ENCODE peak calls at places on chromosomes 4 and X, in seven cellular contexts. X is astrocyte of the spinal cord, K is A549, G is psoas muscle, N is cardiac muscle cell, M is lower lobe of right lung, I is tibial artery. F is an unnamed sample.

GRCh38 chrX:135086197-135086854 is 34.0 kb downstream of the ETDB start:
- DNase-seq in X (peak; percentile 56), K (peak; percentile 47), G (no peak), N (peak; percentile 69), M (no peak), I (no peak), F (peak; percentile 61)

GRCh38 chrX:116272328-116272727 is 101.8 kb downstream of the AGTR2 start:
- DNase-seq in X (peak; percentile 90), K (peak; percentile 12), G (no peak), N (peak; percentile 94), M (no peak), I (no peak), F (peak; percentile 42)

GRCh38 chr4:106056914-106057313 is 161.6 kb downstream of the NPNT start:
- DNase-seq in X (no peak), K (no peak), G (no peak), N (no peak), M (no peak), I (no peak), F (no peak)

GRCh38 chr4:176902710-176903323 is 110.1 kb upstream of the VEGFC start:
- DNase-seq in X (peak; percentile 91), K (no peak), G (no peak), N (peak; percentile 73), M (no peak), I (no peak), F (peak; percentile 14)

GRCh38 chrX:9738146-9738545 is 27.5 kb downstream of the GPR143 start:
- DNase-seq in X (no peak), K (no peak), G (no peak), N (no peak), M (no peak), I (no peak), F (no peak)

GRCh38 chr4:105666693-105667092 is 41.8 kb downstream of the INTS12 start:
- DNase-seq in X (peak; percentile 18), K (no peak), G (no peak), N (peak; percentile 71), M (no peak), I (no peak), F (peak; percentile 80)

GRCh38 chr4:106344324-106344970 is 24.1 kb downstream of the GIMD1 start:
- DNase-seq in X (peak; percentile 63), K (no peak), G (no peak), N (peak; percentile 60), M (no peak), I (no peak), F (peak; percentile 6)

GRCh38 chrX:40152173-40152705 is 54.5 kb upstream of the BCOR start:
- DNase-seq in X (no peak), K (no peak), G (peak; percentile 71), N (no peak), M (peak; percentile 59), I (peak; percentile 70), F (peak; percentile 65)

GRCh38 chr4:119894650-119895208 is 171.9 kb downstream of the MAD2L1 start:
- DNase-seq in X (no peak), K (no peak), G (no peak), N (no peak), M (no peak), I (no peak), F (no peak)

GRCh38 chr4:116702949-116703348 is 382.4 kb downstream of the TRAM1L1 start:
- DNase-seq in X (no peak), K (no peak), G (no peak), N (no peak), M (no peak), I (no peak), F (peak; percentile 41)

GRCh38 chrX:39725114-39725513 is 372.6 kb downstream of the BCOR start:
- DNase-seq in X (no peak), K (no peak), G (no peak), N (no peak), M (no peak), I (no peak), F (no peak)

GRCh38 chr4:17664755-17665154 is 50.3 kb downstream of the MED28 start:
- DNase-seq in X (no peak), K (no peak), G (no peak), N (no peak), M (no peak), I (no peak), F (no peak)

GRCh38 chrX:1462596-1463251 is 10.0 kb upstream of the ASMTL start:
- DNase-seq in X (peak; percentile 78), K (no peak), G (no peak), N (peak; percentile 90), M (peak; percentile 19), I (peak; percentile 39), F (no peak)

GRCh38 chr4:47510036-47510435 is 25.0 kb downstream of the ATP10D start:
- DNase-seq in X (no peak), K (no peak), G (no peak), N (no peak), M (no peak), I (no peak), F (no peak)

GRCh38 chr4:86496094-86497060 is 97.7 kb upstream of the PTPN13 start:
- DNase-seq in X (peak; percentile 49), K (peak; percentile 41), G (no peak), N (peak; percentile 71), M (no peak), I (no peak), F (peak; percentile 66)

GRCh38 chr4:100933628-100934027 is 413.7 kb downstream of the PPP3CA start:
- DNase-seq in X (peak; percentile 44), K (no peak), G (no peak), N (peak; percentile 82), M (no peak), I (no peak), F (no peak)

GRCh38 chr4:105624530-105624929 is 72.1 kb downstream of the ARHGEF38 start:
- DNase-seq in X (peak; percentile 81), K (no peak), G (peak; percentile 74), N (peak; percentile 78), M (no peak), I (no peak), F (no peak)

GRCh38 chr4:55512922-55513571 is 33.7 kb downstream of the CLOCK start:
- DNase-seq in X (no peak), K (no peak), G (no peak), N (no peak), M (no peak), I (no peak), F (no peak)

GRCh38 chr4:107213410-107213809 is 177.3 kb upstream of the DKK2 start:
- DNase-seq in X (no peak), K (no peak), G (no peak), N (no peak), M (no peak), I (no peak), F (no peak)

GRCh38 chr4:38723726-38724506 is 58.9 kb downstream of the TLR10 start:
- DNase-seq in X (no peak), K (no peak), G (no peak), N (peak; percentile 52), M (no peak), I (no peak), F (no peak)

GRCh38 chr4:103424853-103425252 is 226.7 kb upstream of the CENPE start:
- DNase-seq in X (no peak), K (peak; percentile 3), G (no peak), N (peak; percentile 1), M (no peak), I (no peak), F (no peak)

GRCh38 chrX:1592128-1592862 is 891 bp downstream of the AKAP17A start:
- DNase-seq in X (no peak), K (no peak), G (no peak), N (peak; percentile 10), M (no peak), I (no peak), F (no peak)

GRCh38 chr4:157992038-157992706 is 180.7 kb downstream of the GASK1B start:
- DNase-seq in X (peak; percentile 82), K (peak; percentile 13), G (no peak), N (peak; percentile 92), M (no peak), I (no peak), F (peak; percentile 82)

GRCh38 chr4:48331577-48332340 is 9.6 kb upstream of the SLAIN2 start:
- DNase-seq in X (peak; percentile 28), K (no peak), G (no peak), N (peak; percentile 93), M (no peak), I (no peak), F (no peak)

GRCh38 chrX:45622538-45622937 is 421.9 kb upstream of the DIPK2B start:
- DNase-seq in X (peak; percentile 58), K (no peak), G (no peak), N (no peak), M (no peak), I (no peak), F (no peak)

GRCh38 chr4:89203902-89204301 is 92.6 kb downstream of the TIGD2 start:
- DNase-seq in X (no peak), K (no peak), G (no peak), N (no peak), M (no peak), I (no peak), F (no peak)

GRCh38 chr4:184268574-184269160 is 51.0 kb upstream of the ENPP6 start:
- DNase-seq in X (peak; percentile 14), K (no peak), G (no peak), N (peak; percentile 39), M (no peak), I (no peak), F (peak; percentile 79)

GRCh38 chr4:41154814-41155177 is 59.5 kb downstream of the APBB2 start:
- DNase-seq in X (peak; percentile 40), K (no peak), G (no peak), N (no peak), M (no peak), I (no peak), F (no peak)

GRCh38 chr4:140252144-140252741 is 98.3 kb upstream of the MAML3 start:
- DNase-seq in X (no peak), K (peak; percentile 21), G (peak; percentile 52), N (peak; percentile 27), M (peak; percentile 49), I (no peak), F (peak; percentile 48)

GRCh38 chr4:118410143-118410542 is 57.3 kb upstream of the PRSS12 start:
- DNase-seq in X (peak; percentile 16), K (no peak), G (no peak), N (peak; percentile 65), M (no peak), I (no peak), F (peak; percentile 37)

GRCh38 chr4:61590881-61591280 is 390.8 kb downstream of the ADGRL3 start:
- DNase-seq in X (no peak), K (no peak), G (no peak), N (no peak), M (no peak), I (no peak), F (no peak)
- TF ChIP-seq CTCF in X (peak; percentile 23), K (no peak), G (no peak), N (peak; percentile 24), M (no peak), I (no peak), F (no peak)

GRCh38 chrX:124349054-124349453 is 2.7 kb downstream of the SH2D1A start:
- DNase-seq in X (no peak), K (no peak), G (no peak), N (no peak), M (no peak), I (no peak), F (no peak)
- H3K4me3 ChIP-seq in X (no peak overlapping the region), K (no peak overlapping the region), G (no peak overlapping the region), N (no peak overlapping the region), M (no peak overlapping the region), I (no peak overlapping the region), F (no peak overlapping the region)

GRCh38 chrX:124098089-124098488 is 136.6 kb downstream of the STAG2 start:
- DNase-seq in X (peak; percentile 35), K (no peak), G (no peak), N (peak; percentile 53), M (no peak), I (no peak), F (peak; percentile 55)
- TF ChIP-seq CTCF in X (peak; percentile 62), K (peak; percentile 51), G (peak; percentile 71), N (peak; percentile 41), M (peak; percentile 40), I (peak; percentile 28), F (peak; percentile 72)

GRCh38 chr4:76611611-76612010 is 176.6 kb downstream of the SHROOM3 start:
- DNase-seq in X (no peak), K (no peak), G (no peak), N (no peak), M (no peak), I (peak; percentile 77), F (no peak)
- H3K4me3 ChIP-seq in X (no peak overlapping the region), K (peak overlapping the region; percentile 16), G (no peak overlapping the region), N (no peak overlapping the region), M (no peak overlapping the region), I (peak overlapping the region; percentile 37), F (no peak overlapping the region)

F was measured in A673.